ENCODE peak calls at places on chromosomes 3 and 15, in seven cellular contexts. W is neural progenitor cell, P is endothelial cell of umbilical vein, F is GM23248, M is HepG2, A is H1, H is HCT116. T is an unnamed sample. For H3K27me3, the result is how much of the 10 kb centered on the place peaks cover.

GRCh38 chr15:83275412-83275811 is 9.1 kb downstream of the BNC1 start:
- DNase-seq in F (peak), P (no peak), A (no peak), M (no peak), H (no peak), W (no peak), T (no peak)

GRCh38 chr15:77060560-77060959 is 10.3 kb downstream of the TSPAN3 start:
- DNase-seq in P (peak), M (no peak), W (no peak), H (no peak), A (no peak), F (peak), T (peak)

GRCh38 chr3:151437906-151438305 is 23.0 kb downstream of the IGSF10 start:
- DNase-seq in W (no peak), P (no peak), F (no peak), A (no peak), H (no peak), M (no peak), T (no peak)

GRCh38 chr3:36904641-36905040 is 40.2 kb downstream of the TRANK1 start:
- DNase-seq in W (peak), M (peak), F (peak), A (peak), P (no peak), H (no peak), T (no peak)

GRCh38 chr3:143521803-143522202 is 326.5 kb downstream of the SLC9A9 start:
- DNase-seq in P (no peak), H (no peak), A (no peak), F (no peak), M (no peak), W (no peak), T (no peak)

GRCh38 chr15:80242132-80242769 is 9.8 kb downstream of the CTXND1 start:
- DNase-seq in W (peak), F (peak), H (peak), M (peak), P (peak), A (peak), T (peak)

GRCh38 chr3:172649987-172650386 is 60.9 kb downstream of the NCEH1 start:
- DNase-seq in P (no peak), M (no peak), W (no peak), F (no peak), H (no peak), A (no peak), T (no peak)

GRCh38 chr3:148924572-148924971 is 59.5 kb downstream of the CPA3 start:
- DNase-seq in H (no peak), W (no peak), P (peak), M (no peak), F (peak), A (no peak), T (no peak)

GRCh38 chr15:25717116-25717755 is 145.9 kb downstream of the ATP10A start:
- DNase-seq in W (no peak), M (no peak), P (no peak), F (peak), A (no peak), H (no peak), T (no peak)

GRCh38 chr15:49185473-49185872 is 15.4 kb downstream of the GALK2 start:
- DNase-seq in F (no peak), P (no peak), H (no peak), M (no peak), A (no peak), W (no peak), T (no peak)

GRCh38 chr15:34514251-34514760 is 69.1 kb downstream of the GOLGA8B start:
- DNase-seq in P (peak), H (no peak), A (peak), W (peak), M (no peak), F (peak), T (peak)

GRCh38 chr3:144112036-144112435 is 140.4 kb downstream of the DIPK2A start:
- DNase-seq in W (no peak), A (no peak), H (no peak), M (no peak), P (no peak), F (no peak), T (no peak)

GRCh38 chr3:126319701-126320295 is 37.4 kb downstream of the KLF15 start:
- DNase-seq in A (no peak), P (no peak), F (no peak), W (no peak), H (no peak), M (no peak), T (no peak)

GRCh38 chr3:127684871-127685707 is 12.3 kb downstream of the ABTB1 start:
- DNase-seq in F (no peak), H (no peak), W (no peak), A (no peak), M (no peak), P (no peak), T (no peak)

GRCh38 chr3:185087419-185087818 is 65.4 kb downstream of the C3orf70 start:
- DNase-seq in P (no peak), M (no peak), W (no peak), A (no peak), H (no peak), F (no peak), T (peak)

GRCh38 chr3:111252795-111253194 is 181.2 kb downstream of the NECTIN3 start:
- DNase-seq in M (no peak), W (no peak), P (no peak), H (no peak), F (peak), A (no peak), T (no peak)

GRCh38 chr3:193872265-193872753 is 263.6 kb upstream of the HES1 start:
- DNase-seq in M (peak), W (no peak), F (peak), P (peak), A (no peak), H (peak), T (peak)

GRCh38 chr3:58082047-58082446 is 73.8 kb downstream of the FLNB start:
- DNase-seq in M (no peak), P (peak), W (no peak), A (no peak), F (no peak), H (no peak), T (no peak)

DNA sequence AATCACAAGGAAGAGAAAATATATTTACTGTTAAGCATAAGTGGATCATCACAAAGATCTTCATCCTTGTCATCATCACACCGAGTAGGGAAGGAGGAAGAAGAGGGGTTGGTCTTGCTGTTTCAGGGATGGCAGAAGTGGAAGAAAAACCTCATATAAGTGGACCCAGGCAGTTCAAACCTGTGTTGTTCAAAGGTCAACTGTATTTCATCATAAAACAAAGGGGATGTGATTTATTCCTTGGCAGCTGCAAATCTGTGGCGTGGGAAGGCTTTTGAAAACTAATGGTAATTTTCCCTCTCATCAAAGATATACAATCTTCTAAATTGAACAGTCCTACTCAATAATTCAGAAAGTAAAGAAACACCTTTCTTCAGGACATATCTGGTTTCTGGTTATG is 129.9 kb upstream of the ABI3BP start:
- DNase-seq in W (no peak), P (no peak), M (no peak), H (no peak), A (no peak), F (no peak), T (no peak)
- H3K27ac ChIP-seq in W (no peak), P (no peak), M (no peak), H (no peak), A (no peak), F (no peak), T (no peak)

DNA sequence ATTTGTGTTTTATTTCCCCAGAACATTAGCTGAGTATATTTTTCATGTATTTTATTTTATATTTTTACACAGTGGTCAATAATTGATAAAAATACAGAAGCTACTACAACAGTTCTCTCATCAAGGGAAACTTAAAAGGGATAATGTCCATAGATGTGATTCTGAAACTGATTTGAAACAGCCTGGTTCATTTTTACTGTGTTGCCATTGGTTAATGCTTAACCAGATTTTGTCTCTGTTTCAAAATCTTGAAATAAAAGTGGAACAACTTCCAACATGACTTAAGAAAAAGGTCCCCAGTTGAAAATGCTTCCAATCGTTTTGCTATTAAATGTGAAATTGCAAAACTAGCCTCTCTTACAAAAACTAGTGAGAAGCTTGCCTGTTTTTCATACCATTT is 240.6 kb downstream of the LPP start:
- DNase-seq in A (no peak), W (no peak), F (no peak), P (no peak), H (no peak), M (no peak), T (no peak)
- H3K27me3 ChIP-seq in A (under half), W (under half), F (under half), P (under half), H (under half), M (under half), T (under half)

GRCh38 chr15:29570931-29571727 is 251.1 kb downstream of the TJP1 start:
- DNase-seq in P (peak), H (no peak), M (no peak), W (peak), A (peak), F (peak), T (peak)
- TF ChIP-seq EZH2 in P (no peak), H (no peak), M (peak), W (no peak), A (no peak), F (peak), T (peak)

DNA sequence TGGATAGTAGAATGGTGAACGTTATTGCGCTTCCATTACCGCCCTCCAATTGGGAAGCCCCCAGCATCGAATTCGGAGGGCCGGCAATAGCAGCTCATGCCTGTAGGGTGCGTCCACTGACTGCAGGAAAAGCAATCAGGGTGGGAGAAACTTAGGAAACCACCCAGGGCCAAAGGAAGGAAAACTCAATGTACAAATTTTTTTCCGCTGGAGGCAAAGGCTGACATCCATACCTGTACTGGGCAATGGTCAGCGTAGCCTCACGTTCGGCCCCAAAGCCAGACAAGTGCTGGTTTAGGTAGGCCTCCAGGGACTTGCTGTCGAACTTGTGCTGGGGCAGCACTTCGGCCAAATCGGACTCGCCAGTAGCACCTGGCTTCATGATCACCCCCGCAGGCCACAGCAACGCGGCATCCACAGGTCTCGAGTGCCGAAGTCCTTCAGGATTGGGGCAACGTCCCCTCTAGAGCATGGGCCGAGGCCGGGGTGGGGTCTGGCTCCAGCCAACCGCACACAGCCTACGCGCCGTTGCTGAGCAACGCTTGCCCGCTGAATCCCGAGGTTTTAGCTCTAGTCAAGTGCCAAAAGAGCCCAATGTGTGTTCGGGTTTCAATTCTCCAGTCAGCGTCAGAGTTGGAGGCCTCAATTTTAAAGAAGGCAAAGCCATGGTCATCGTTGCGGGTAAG is at the start of gene ACAD11:
- DNase-seq in F (peak), W (peak), M (peak), P (peak), A (peak), H (peak), T (peak)
- H3K27ac ChIP-seq in F (peak), W (peak), M (peak), P (peak), A (peak), H (peak), T (peak)

DNA sequence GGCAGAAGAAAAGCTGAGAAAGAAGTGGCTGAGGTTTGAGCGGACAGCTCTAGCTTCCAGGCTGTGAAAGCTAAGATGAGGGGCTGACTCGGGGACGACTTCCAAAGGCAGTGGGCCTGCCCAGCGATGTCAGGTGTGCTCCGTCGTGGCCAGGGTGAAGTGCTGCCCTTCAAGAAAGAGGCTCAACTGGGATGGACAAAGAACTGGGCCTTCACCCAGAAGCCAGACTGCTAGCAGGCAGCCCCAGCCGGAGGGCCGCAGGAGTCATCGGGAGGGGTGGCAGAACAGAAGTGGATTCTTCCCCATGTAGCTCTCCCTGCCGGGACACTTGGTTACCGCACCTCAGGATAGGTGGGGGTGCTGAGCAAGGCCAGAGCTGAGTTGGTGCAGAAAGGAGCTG is 13.1 kb upstream of the SEC13 start:
- DNase-seq in M (no peak), F (no peak), P (no peak), W (no peak), H (no peak), A (no peak), T (no peak)
- H3K27me3 ChIP-seq in M (under half), F (under half), P (under half), W (under half), H (under half), A (under half), T (under half)